ENCODE peak calls at places on chromosomes 7 and 10, in four cellular contexts. V is K562, W is HepG2, Y is WTC11. M is an unnamed sample.

GRCh38 chr7:22834028-22834427 is 11.4 kb upstream of the TOMM7 start:
- DNase-seq in V (no peak), W (no peak), Y (no peak), M (no peak)

GRCh38 chr10:50417906-50418697 is 166.8 kb upstream of the ASAH2 start:
- DNase-seq in V (peak; percentile 94), W (peak; percentile 31), Y (peak; percentile 73), M (peak; percentile 63)

GRCh38 chr10:12735843-12736462 is 265.6 kb downstream of the CCDC3 start:
- DNase-seq in V (no peak), W (no peak), Y (no peak), M (no peak)

GRCh38 chr7:108156897-108157605 is 26.9 kb upstream of the LAMB4 start:
- DNase-seq in V (no peak), W (no peak), Y (no peak), M (no peak)

GRCh38 chr10:132858121-132859081 is 72.5 kb upstream of the NKX6-2 start:
- DNase-seq in V (no peak), W (no peak), Y (peak; percentile 61), M (no peak)

GRCh38 chr7:13832346-13832745 is 157.1 kb downstream of the ETV1 start:
- DNase-seq in V (no peak), W (no peak), Y (no peak), M (no peak)

GRCh38 chr7:151181011-151181431 is 6.0 kb downstream of the ASB10 start:
- DNase-seq in V (no peak), W (no peak), Y (no peak), M (no peak)

GRCh38 chr7:31815796-31816195 is 128.8 kb downstream of the PPP1R17 start:
- DNase-seq in V (no peak), W (no peak), Y (no peak), M (no peak)

GRCh38 chr10:124732931-124733536 is 11.1 kb downstream of the FAM53B start:
- DNase-seq in V (no peak), W (no peak), Y (no peak), M (peak; percentile 77)

GRCh38 chr10:13567030-13567429 is 19.7 kb upstream of the PRPF18 start:
- DNase-seq in V (no peak), W (no peak), Y (no peak), M (no peak)

GRCh38 chr7:92797693-92798092 is 38.7 kb downstream of the CDK6 start:
- DNase-seq in V (no peak), W (no peak), Y (no peak), M (no peak)

GRCh38 chr7:72234086-72234485 is 178.1 kb downstream of the CALN1 start:
- DNase-seq in V (no peak), W (no peak), Y (no peak), M (no peak)

GRCh38 chr7:24717247-24717622 is 40.0 kb downstream of the GSDME start:
- DNase-seq in V (no peak), W (no peak), Y (no peak), M (no peak)

GRCh38 chr7:80154656-80155325 is 20.2 kb downstream of the GNAI1 start:
- DNase-seq in V (no peak), W (no peak), Y (no peak), M (no peak)

GRCh38 chr10:12503311-12503710 is 154.0 kb downstream of the CAMK1D start:
- DNase-seq in V (no peak), W (no peak), Y (no peak), M (no peak)

GRCh38 chr10:92242910-92243671 is 47.8 kb downstream of the CPEB3 start:
- DNase-seq in V (peak; percentile 68), W (peak; percentile 58), Y (peak; percentile 40), M (no peak)
- TF ChIP-seq CREM in V (no peak), W (no peak), Y (no peak), M (no peak)

DNA sequence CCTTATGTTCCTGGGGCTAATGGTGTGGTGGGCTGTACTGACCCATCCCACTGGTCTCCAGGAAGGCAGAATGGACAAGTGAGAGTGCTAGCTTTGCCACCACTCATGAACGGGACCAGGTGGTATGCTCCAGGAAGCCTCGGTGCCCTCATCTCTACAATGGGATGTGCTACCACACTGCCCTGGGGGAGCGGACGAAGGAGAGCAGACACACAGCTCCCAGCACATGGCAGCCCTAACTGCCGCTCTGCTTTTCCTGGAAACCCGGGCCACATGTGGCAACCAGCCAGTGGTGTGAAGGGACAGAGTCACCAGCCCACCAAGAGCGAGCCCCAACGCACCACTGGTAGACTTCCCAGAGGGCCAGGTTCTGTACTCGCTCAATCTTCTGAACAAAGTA is 35.8 kb downstream of the PARP12 start:
- DNase-seq in V (no peak), W (no peak), Y (no peak), M (no peak)
- TF ChIP-seq CREM in V (no peak), W (no peak), Y (no peak), M (no peak)

DNA sequence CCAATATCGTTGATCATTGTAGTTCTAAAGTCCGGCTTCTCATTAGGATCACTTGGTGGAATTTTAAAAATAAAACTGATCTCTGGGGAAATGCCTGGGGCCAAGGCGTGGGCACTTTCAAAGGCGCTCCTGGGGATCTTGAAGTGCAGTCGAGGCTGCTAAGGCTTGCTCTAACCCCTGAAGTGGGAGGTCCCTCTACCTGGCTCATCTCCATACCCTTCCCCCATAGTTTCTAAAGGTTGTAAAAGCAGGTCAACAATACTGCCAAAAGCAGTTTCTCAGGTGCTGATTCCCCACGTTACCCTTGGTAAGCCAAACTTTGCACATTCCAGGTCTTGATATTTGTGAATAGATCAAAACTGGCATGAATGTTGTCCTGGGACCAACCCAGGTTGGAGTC is 79.0 kb upstream of the SP8 start:
- DNase-seq in V (no peak), W (no peak), Y (no peak), M (no peak)
- TF ChIP-seq CREM in V (no peak), W (no peak), Y (no peak), M (no peak)

DNA sequence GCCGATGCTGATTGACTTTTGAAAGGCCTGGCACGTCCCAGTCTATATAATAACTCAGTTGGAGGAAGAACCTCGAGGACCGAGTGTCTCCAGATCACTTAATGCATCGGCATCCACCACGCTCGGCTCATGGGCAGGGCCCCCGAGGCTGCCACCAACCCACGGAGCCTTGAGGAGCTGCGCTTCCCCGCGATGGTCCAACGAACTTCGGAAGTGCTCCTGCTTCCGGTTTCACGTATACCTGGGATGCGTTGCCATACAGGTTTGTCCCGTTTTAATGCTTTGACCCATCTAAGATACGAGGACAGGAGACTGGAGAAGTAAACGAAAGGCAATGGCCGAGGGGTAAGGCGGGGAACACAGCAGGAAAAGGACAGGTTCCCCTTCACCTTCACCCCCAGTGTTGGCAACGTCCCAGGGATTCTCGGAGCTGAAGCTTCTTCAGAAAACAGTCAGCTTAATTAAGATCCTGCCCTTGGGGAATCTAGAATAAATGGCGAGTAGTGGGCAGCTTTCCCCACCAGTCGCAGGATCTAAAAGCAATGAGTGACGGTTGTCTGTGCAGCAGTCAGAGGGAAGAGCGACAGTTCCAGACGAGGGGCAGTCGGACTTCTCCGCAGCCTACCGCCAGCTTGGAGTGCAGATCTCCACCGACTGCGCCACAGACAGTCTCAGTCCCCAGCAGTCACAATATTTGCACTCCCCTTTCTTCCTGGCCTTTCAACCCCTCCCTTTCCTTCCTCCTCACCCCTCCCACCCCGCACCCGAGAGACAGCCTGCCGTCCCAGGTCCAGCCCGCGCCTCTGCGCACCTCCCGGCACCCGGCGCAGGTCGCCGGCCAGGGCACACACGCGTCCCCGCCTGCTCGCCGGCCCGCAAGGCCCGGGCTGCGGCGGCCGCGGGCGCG is 10.7 kb upstream of the SP8 start:
- DNase-seq in V (peak; percentile 73), W (no peak), Y (peak; percentile 71), M (no peak)
- TF ChIP-seq CREM in V (no peak), W (no peak), Y (no peak), M (no peak)

DNA sequence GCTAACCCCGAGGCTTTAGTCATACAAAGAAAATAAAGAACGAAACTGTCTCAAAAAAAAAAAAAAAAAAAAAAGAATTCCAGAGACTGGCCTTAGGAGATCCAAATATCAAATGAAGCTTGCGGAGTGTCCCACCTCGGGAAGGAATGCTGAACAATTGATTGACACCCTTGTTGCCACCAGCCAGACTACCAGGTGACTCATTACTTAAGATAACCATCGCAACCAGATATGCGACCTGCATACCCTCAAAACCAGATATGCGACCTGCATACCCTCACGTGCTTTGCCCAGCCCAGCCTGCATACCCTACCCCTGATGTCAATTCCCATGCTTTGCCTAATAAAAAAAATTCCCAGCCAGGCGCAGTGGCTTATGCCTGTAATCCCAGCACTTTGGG is 2.7 kb upstream of the PRKRIP1 start:
- DNase-seq in V (no peak), W (no peak), Y (no peak), M (no peak)
- TF ChIP-seq CREM in V (no peak), W (no peak), Y (no peak), M (no peak)

GRCh38 chr7:149459201-149459539 is 1.7 kb downstream of the ZNF777 start:
- DNase-seq in V (peak; percentile 27), W (no peak), Y (no peak), M (no peak)
- TF ChIP-seq CREM in V (no peak), W (no peak), Y (no peak), M (no peak)